ENCODE peak calls at places on chromosomes 6 and 20, in eight cellular contexts. B is brain microvascular endothelial cell; S is activated CD4-positive, alpha-beta T cell treated with anti-CD3 and anti-CD28 coated beads for 24 hours; M is hypothalamus; Q is AG09319; L is uterus; T is heart right ventricle; W is AML-193. N is an unnamed sample.

GRCh38 chr20:38460040-38460623 is 12.5 kb upstream of the RALGAPB start:
- DNase-seq in S (no peak), Q (no peak), L (no peak), W (no peak), B (peak), T (no peak), M (no peak), N (no peak)

GRCh38 chr6:70860044-70860443 is 96.8 kb downstream of the B3GAT2 start:
- DNase-seq in L (no peak), W (no peak), M (no peak), T (no peak), B (no peak), Q (no peak), S (no peak), N (no peak)

GRCh38 chr6:111124406-111124805 is 37.1 kb downstream of the SLC16A10 start:
- DNase-seq in M (no peak), B (no peak), Q (no peak), W (no peak), L (no peak), S (no peak), T (no peak), N (no peak)

GRCh38 chr6:27591660-27592059 is 118.8 kb upstream of the ZNF184 start:
- DNase-seq in Q (no peak), T (no peak), W (no peak), S (no peak), B (peak), L (no peak), M (no peak), N (no peak)

GRCh38 chr6:106772270-106773142 is 143.1 kb downstream of the QRSL1 start:
- DNase-seq in B (no peak), W (no peak), L (no peak), T (no peak), S (no peak), M (no peak), Q (no peak), N (no peak)

GRCh38 chr6:158926429-158926828 is 73.6 kb downstream of the RSPH3 start:
- DNase-seq in W (no peak), L (no peak), Q (no peak), S (no peak), M (no peak), B (peak), T (no peak), N (no peak)

GRCh38 chr20:10478930-10479329 is 43.8 kb downstream of the SLX4IP start:
- DNase-seq in Q (no peak), L (no peak), B (no peak), S (no peak), T (no peak), W (no peak), M (no peak), N (no peak)

GRCh38 chr20:18743665-18744440 is 69.7 kb upstream of the SCP2D1 start:
- DNase-seq in M (no peak), S (no peak), W (no peak), L (peak), T (no peak), Q (no peak), B (no peak), N (no peak)

GRCh38 chr20:57654363-57654997 is 34.3 kb upstream of the ZBP1 start:
- DNase-seq in M (peak), T (no peak), Q (peak), B (peak), L (peak), S (peak), W (peak), N (peak)

GRCh38 chr6:3849681-3850450 is 693 bp downstream of the FAM50B start:
- DNase-seq in M (no peak), T (peak), S (no peak), B (no peak), L (peak), Q (no peak), W (no peak), N (no peak)

GRCh38 chr6:104955927-104956662 is 812 bp upstream of the LIN28B start:
- DNase-seq in L (no peak), Q (no peak), M (no peak), S (no peak), W (no peak), T (no peak), B (no peak), N (no peak)

GRCh38 chr20:59537991-59538390 is 66.3 kb upstream of the PHACTR3 start:
- DNase-seq in Q (no peak), S (no peak), L (no peak), W (no peak), B (no peak), T (no peak), M (no peak), N (no peak)

GRCh38 chr6:33765368-33765767 is 18.7 kb upstream of the IP6K3 start:
- DNase-seq in B (no peak), L (no peak), W (no peak), M (no peak), Q (no peak), S (no peak), T (no peak), N (no peak)

GRCh38 chr20:37263686-37264085 is 2.1 kb upstream of the GHRH start:
- DNase-seq in Q (no peak), S (no peak), W (no peak), B (no peak), L (no peak), M (no peak), T (no peak), N (no peak)

GRCh38 chr6:6717008-6717763 is 128.7 kb downstream of the LY86 start:
- DNase-seq in L (no peak), W (peak), B (no peak), T (no peak), M (no peak), S (no peak), Q (no peak), N (no peak)

GRCh38 chr6:105021399-105021798 is 64.5 kb downstream of the LIN28B start:
- DNase-seq in T (no peak), S (no peak), L (no peak), B (no peak), W (no peak), M (no peak), Q (no peak), N (no peak)

GRCh38 chr20:48632825-48633619 is 194.8 kb downstream of the PREX1 start:
- DNase-seq in L (no peak), M (no peak), T (no peak), Q (no peak), B (no peak), S (no peak), W (no peak), N (no peak)

GRCh38 chr6:31243508-31243907 is 28.4 kb downstream of the HLA-C start:
- DNase-seq in T (no peak), W (no peak), Q (no peak), L (no peak), B (no peak), S (no peak), M (no peak), N (no peak)

GRCh38 chr6:155958550-155958949 is 502.9 kb upstream of the NOX3 start:
- DNase-seq in S (no peak), Q (no peak), W (no peak), B (no peak), T (no peak), M (no peak), L (no peak), N (no peak)

GRCh38 chr6:30682181-30683117 is 4.0 kb downstream of the PPP1R18 start:
- DNase-seq in S (peak), T (peak), M (peak), B (peak), W (peak), Q (no peak), L (peak), N (peak)

GRCh38 chr20:10306440-10307358 is 88.1 kb downstream of the SNAP25 start:
- DNase-seq in B (peak), W (peak), T (no peak), L (no peak), M (no peak), Q (peak), S (no peak), N (no peak)

GRCh38 chr6:108549741-108550140 is 11.0 kb upstream of the FOXO3 start:
- DNase-seq in L (no peak), Q (no peak), M (no peak), S (no peak), B (peak), W (no peak), T (no peak), N (no peak)

GRCh38 chr20:25521382-25521781 is 63.9 kb downstream of the NINL start:
- DNase-seq in B (no peak), T (no peak), Q (no peak), L (no peak), W (no peak), M (no peak), S (no peak), N (no peak)

GRCh38 chr6:150881911-150882481 is 16.5 kb downstream of the MTHFD1L start:
- DNase-seq in M (no peak), L (peak), W (no peak), S (no peak), Q (peak), B (peak), T (peak), N (peak)

GRCh38 chr6:19408331-19408730 is 428.8 kb upstream of the ID4 start:
- DNase-seq in M (no peak), S (no peak), T (no peak), Q (no peak), W (no peak), L (no peak), B (peak), N (no peak)

GRCh38 chr6:21593412-21593926 is at the start of gene SOX4:
- DNase-seq in W (peak), L (peak), T (peak), B (peak), S (peak), Q (peak), M (peak), N (peak)

GRCh38 chr20:63973160-63973479 is 3.4 kb upstream of the ZNF512B start:
- DNase-seq in T (no peak), Q (no peak), S (no peak), W (no peak), L (no peak), B (no peak), M (no peak), N (no peak)

GRCh38 chr6:111711476-111711875 is 105.8 kb upstream of the TRAF3IP2 start:
- DNase-seq in S (no peak), L (no peak), Q (no peak), T (peak), W (no peak), M (peak), B (no peak), N (no peak)

GRCh38 chr6:109303647-109304283 is 78.5 kb downstream of the CD164 start:
- DNase-seq in M (no peak), S (no peak), Q (no peak), T (no peak), L (no peak), B (no peak), W (no peak), N (no peak)

GRCh38 chr20:37361336-37361735 is 15.4 kb downstream of the SRC start:
- DNase-seq in L (no peak), M (no peak), B (no peak), T (no peak), W (no peak), Q (no peak), S (no peak), N (no peak)

N was measured in T-helper 2 cell.